ENCODE peak calls at places on chromosomes 12 and 14, in ten cellular contexts. E is transverse colon, I is A549, U is gastrocnemius medialis, X is IMR-90, C is body of pancreas, Q is uterus, P is ovary, J is NB4, H is lower leg skin. R is an unnamed sample.

GRCh38 chr12:122995503-122996187 is 15.2 kb downstream of the ARL6IP4 start:
- DNase-seq in E (no peak), I (no peak), U (peak), X (no peak), C (no peak), Q (peak), P (peak), J (no peak), H (no peak), R (no peak)

GRCh38 chr14:92780444-92780843 is 13.7 kb upstream of the GOLGA5 start:
- DNase-seq in E (no peak), I (peak), U (no peak), X (peak), C (no peak), Q (no peak), P (no peak), J (peak), H (no peak), R (no peak)

GRCh38 chr12:19992311-19992710 is 376.0 kb upstream of the PDE3A start:
- DNase-seq in E (peak), I (peak), U (no peak), X (no peak), C (no peak), Q (no peak), P (no peak), J (no peak), H (no peak), R (no peak)

GRCh38 chr12:70052931-70053497 is 190.2 kb upstream of the CNOT2 start:
- DNase-seq in E (peak), I (peak), U (peak), X (peak), C (no peak), Q (peak), P (no peak), J (peak), H (peak), R (no peak)

GRCh38 chr12:58528266-58528665 is 392.0 kb downstream of the LRIG3 start:
- DNase-seq in E (no peak), I (no peak), U (no peak), X (no peak), C (no peak), Q (no peak), P (no peak), J (no peak), H (no peak), R (no peak)

GRCh38 chr14:34874386-34875030 is 652 bp downstream of the BAZ1A start:
- DNase-seq in E (peak), I (peak), U (peak), X (peak), C (peak), Q (peak), P (peak), J (peak), H (peak), R (no peak)

GRCh38 chr14:24695265-24696241 is 61.6 kb upstream of the GZMB start:
- DNase-seq in E (no peak), I (no peak), U (no peak), X (no peak), C (no peak), Q (no peak), P (no peak), J (peak), H (no peak), R (no peak)

GRCh38 chr14:55446127-55446736 is 5.8 kb upstream of the TBPL2 start:
- DNase-seq in E (peak), I (peak), U (peak), X (peak), C (peak), Q (no peak), P (peak), J (peak), H (peak), R (no peak)

GRCh38 chr14:80055912-80056801 is 155.1 kb downstream of the DIO2 start:
- DNase-seq in E (peak), I (peak), U (peak), X (peak), C (peak), Q (peak), P (no peak), J (peak), H (peak), R (no peak)

GRCh38 chr12:52521581-52522266 is 1.5 kb upstream of the KRT5 start:
- DNase-seq in E (no peak), I (no peak), U (no peak), X (no peak), C (no peak), Q (no peak), P (no peak), J (no peak), H (peak), R (no peak)

GRCh38 chr12:8560986-8561385 is 20.3 kb upstream of the CLEC4E start:
- DNase-seq in E (no peak), I (no peak), U (no peak), X (no peak), C (no peak), Q (no peak), P (no peak), J (no peak), H (no peak), R (no peak)

GRCh38 chr14:54676822-54677708 is 110.1 kb downstream of the SAMD4A start:
- DNase-seq in E (no peak), I (peak), U (no peak), X (peak), C (no peak), Q (peak), P (peak), J (no peak), H (no peak), R (no peak)

GRCh38 chr12:49868449-49868848 is 25.5 kb upstream of the BCDIN3D start:
- DNase-seq in E (no peak), I (no peak), U (no peak), X (no peak), C (no peak), Q (peak), P (peak), J (no peak), H (no peak), R (no peak)

GRCh38 chr14:93751946-93752660 is 36.2 kb downstream of the PRIMA1 start:
- DNase-seq in E (no peak), I (no peak), U (no peak), X (no peak), C (no peak), Q (no peak), P (no peak), J (no peak), H (no peak), R (no peak)

GRCh38 chr12:58850826-58851225 is 69.5 kb downstream of the LRIG3 start:
- DNase-seq in E (no peak), I (no peak), U (no peak), X (no peak), C (no peak), Q (no peak), P (no peak), J (no peak), H (no peak), R (no peak)

GRCh38 chr12:114913871-114914801 is 230.2 kb upstream of the TBX3 start:
- DNase-seq in E (no peak), I (peak), U (no peak), X (peak), C (no peak), Q (no peak), P (no peak), J (no peak), H (no peak), R (no peak)

GRCh38 chr12:107310621-107311020 is 217.3 kb upstream of the CRY1 start:
- DNase-seq in E (no peak), I (no peak), U (no peak), X (no peak), C (no peak), Q (no peak), P (no peak), J (no peak), H (no peak), R (no peak)

GRCh38 chr12:52871291-52871961 is 22.6 kb upstream of the KRT78 start:
- DNase-seq in E (peak), I (peak), U (no peak), X (peak), C (no peak), Q (no peak), P (peak), J (no peak), H (peak), R (no peak)

GRCh38 chr12:75932241-75932640 is 99.3 kb downstream of the PHLDA1 start:
- DNase-seq in E (no peak), I (peak), U (no peak), X (no peak), C (no peak), Q (no peak), P (no peak), J (no peak), H (no peak), R (no peak)

GRCh38 chr14:63308723-63309317 is 9.9 kb downstream of the GPHB5 start:
- DNase-seq in E (peak), I (peak), U (no peak), X (peak), C (peak), Q (no peak), P (no peak), J (peak), H (no peak), R (no peak)

GRCh38 chr12:80186727-80187217 is 87.4 kb downstream of the OTOGL start:
- DNase-seq in E (peak), I (peak), U (peak), X (peak), C (peak), Q (peak), P (peak), J (peak), H (peak), R (peak)

GRCh38 chr12:121223283-121223946 is 13.5 kb downstream of the P2RX4 start:
- DNase-seq in E (peak), I (peak), U (no peak), X (no peak), C (peak), Q (no peak), P (no peak), J (peak), H (no peak), R (no peak)

GRCh38 chr14:99605299-99605961 is 1.4 kb upstream of the CCDC85C start:
- DNase-seq in E (peak), I (peak), U (peak), X (peak), C (peak), Q (peak), P (peak), J (peak), H (peak), R (no peak)

GRCh38 chr14:98960617-98961013 is 311.4 kb downstream of the BCL11B start:
- DNase-seq in E (no peak), I (no peak), U (no peak), X (no peak), C (no peak), Q (no peak), P (no peak), J (no peak), H (no peak), R (no peak)

GRCh38 chr12:114920828-114921579 is 237.0 kb upstream of the TBX3 start:
- DNase-seq in E (no peak), I (no peak), U (no peak), X (peak), C (no peak), Q (no peak), P (no peak), J (no peak), H (no peak), R (no peak)

GRCh38 chr12:51687142-51687935 is 96.3 kb downstream of the SCN8A start:
- DNase-seq in E (peak), I (no peak), U (no peak), X (peak), C (no peak), Q (no peak), P (no peak), J (peak), H (no peak), R (no peak)

GRCh38 chr12:65818454-65819382 is 5.6 kb upstream of the HMGA2 start:
- DNase-seq in E (no peak), I (no peak), U (no peak), X (peak), C (no peak), Q (no peak), P (no peak), J (no peak), H (no peak), R (no peak)

GRCh38 chr12:50099302-50100008 is 4.4 kb upstream of the GPD1 start:
- DNase-seq in E (no peak), I (no peak), U (no peak), X (peak), C (no peak), Q (no peak), P (no peak), J (no peak), H (no peak), R (no peak)

GRCh38 chr14:102158797-102159196 is 19.1 kb downstream of the WDR20 start:
- DNase-seq in E (no peak), I (no peak), U (no peak), X (no peak), C (no peak), Q (no peak), P (no peak), J (no peak), H (no peak), R (no peak)

GRCh38 chr14:58430156-58430555 is 2.6 kb downstream of the KIAA0586 start:
- DNase-seq in E (no peak), I (no peak), U (no peak), X (peak), C (no peak), Q (no peak), P (no peak), J (peak), H (no peak), R (no peak)

GRCh38 chr14:69325646-69326265 is 65.8 kb downstream of the GALNT16 start:
- DNase-seq in E (no peak), I (no peak), U (no peak), X (no peak), C (peak), Q (peak), P (no peak), J (no peak), H (no peak), R (no peak)
- TF ChIP-seq CTCF in E (no peak), I (no peak), U (no peak), X (peak), C (no peak), Q (no peak), P (no peak), J (peak), H (no peak), R (no peak)

DNA sequence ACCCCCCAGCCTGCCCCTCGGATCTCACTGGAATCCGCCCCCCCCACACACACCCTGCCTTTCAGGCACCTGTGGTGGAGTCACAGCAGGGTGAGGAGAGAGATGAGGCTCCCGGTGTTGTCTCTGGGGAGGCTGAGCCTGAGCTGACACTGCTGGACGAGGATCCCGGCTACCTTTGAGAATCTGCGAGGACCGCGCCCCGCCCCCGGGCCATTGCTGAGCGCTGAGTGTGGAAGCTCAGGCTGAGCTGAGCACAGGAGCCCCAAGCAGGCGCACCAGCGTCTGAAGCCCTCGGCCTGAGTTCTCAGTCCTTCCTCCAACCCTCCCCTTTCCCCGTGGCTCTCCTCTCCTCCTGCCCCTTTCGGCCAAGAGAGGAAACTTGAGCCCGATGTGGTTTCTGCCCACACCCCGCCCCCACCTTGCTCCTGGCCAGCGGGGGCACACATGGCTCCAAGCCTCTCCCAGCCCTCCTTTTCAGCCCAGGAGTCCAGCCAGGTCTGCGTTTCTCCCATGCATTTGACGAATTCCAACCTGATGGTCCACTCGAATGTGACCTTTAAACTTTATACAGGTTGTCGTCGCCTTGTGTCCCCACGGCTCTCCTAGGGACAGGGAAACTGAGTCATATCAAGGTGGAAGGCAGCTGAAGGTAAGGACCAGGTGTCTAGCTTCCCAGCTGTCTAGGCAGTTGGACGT is at the start of gene NFE2:
- DNase-seq in E (peak), I (peak), U (peak), X (peak), C (peak), Q (peak), P (no peak), J (peak), H (no peak), R (no peak)
- TF ChIP-seq POLR2A in E (no peak), I (no peak), U (peak), X (no peak), C (peak), Q (no peak), P (no peak), J (peak), H (no peak), R (no peak)

GRCh38 chr12:5884846-5885245 is 60.2 kb downstream of the ANO2 start:
- DNase-seq in E (no peak), I (no peak), U (no peak), X (no peak), C (no peak), Q (no peak), P (no peak), J (no peak), H (no peak), R (no peak)

GRCh38 chr12:5888816-5889315 is 56.2 kb downstream of the ANO2 start:
- DNase-seq in E (no peak), I (no peak), U (no peak), X (no peak), C (no peak), Q (no peak), P (no peak), J (no peak), H (no peak), R (no peak)

GRCh38 chr12:5887758-5888157 is 57.3 kb downstream of the ANO2 start:
- DNase-seq in E (no peak), I (no peak), U (no peak), X (no peak), C (no peak), Q (no peak), P (no peak), J (no peak), H (no peak), R (no peak)

GRCh38 chr12:5884285-5884684 is 60.8 kb downstream of the ANO2 start:
- DNase-seq in E (no peak), I (no peak), U (no peak), X (no peak), C (no peak), Q (no peak), P (no peak), J (no peak), H (no peak), R (no peak)

DNA sequence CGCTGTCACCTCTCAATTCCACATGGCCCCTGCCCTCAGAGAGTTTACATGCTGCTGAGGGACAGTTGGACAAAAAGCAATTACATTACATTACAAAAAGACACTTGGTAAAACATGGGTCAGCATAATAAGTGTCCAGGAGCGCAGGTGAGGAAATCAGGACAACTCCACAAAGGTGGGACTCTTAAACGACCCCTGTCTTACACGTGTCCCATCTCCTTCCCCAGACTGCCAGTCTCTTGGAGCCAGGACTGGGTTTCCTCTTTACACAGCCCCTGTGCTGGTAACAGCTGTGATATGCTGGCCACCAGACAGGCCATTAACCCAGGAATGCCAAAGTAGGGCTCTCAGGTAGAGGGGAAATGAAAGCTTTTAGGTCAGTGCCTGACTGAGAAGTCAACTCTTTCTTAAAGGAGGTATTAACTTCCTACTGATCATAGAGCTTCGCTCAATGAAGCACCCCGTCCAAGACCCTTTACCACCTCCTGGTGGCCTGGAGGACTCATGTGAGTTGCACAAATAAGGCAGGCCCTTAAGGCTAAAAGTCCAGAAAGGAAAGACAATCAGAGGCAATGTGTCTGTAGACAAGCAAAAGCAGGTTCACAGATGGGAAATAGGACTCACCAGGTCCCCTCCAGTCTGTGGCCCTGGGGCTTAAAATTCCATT is 55.5 kb downstream of the ANO2 start:
- DNase-seq in E (no peak), I (peak), U (no peak), X (no peak), C (no peak), Q (no peak), P (no peak), J (peak), H (no peak), R (no peak)
- TF ChIP-seq CTCF in E (no peak), I (no peak), U (no peak), X (no peak), C (no peak), Q (no peak), P (no peak), J (no peak), H (no peak), R (no peak)

GRCh38 chr14:77469041-77469440 is 11.1 kb downstream of the AHSA1 start:
- DNase-seq in E (no peak), I (no peak), U (no peak), X (no peak), C (no peak), Q (no peak), P (no peak), J (no peak), H (no peak), R (no peak)

GRCh38 chr14:77467801-77468200 is 9.9 kb downstream of the AHSA1 start:
- DNase-seq in E (no peak), I (no peak), U (no peak), X (no peak), C (no peak), Q (no peak), P (no peak), J (no peak), H (no peak), R (no peak)

GRCh38 chr14:77474763-77475162 is 16.9 kb downstream of the AHSA1 start:
- DNase-seq in E (no peak), I (no peak), U (no peak), X (no peak), C (no peak), Q (peak), P (no peak), J (no peak), H (no peak), R (no peak)

GRCh38 chr14:77469539-77469938 is 11.6 kb downstream of the AHSA1 start:
- DNase-seq in E (no peak), I (no peak), U (no peak), X (no peak), C (no peak), Q (no peak), P (no peak), J (no peak), H (no peak), R (no peak)

GRCh38 chr14:77470192-77470870 is 12.4 kb downstream of the AHSA1 start:
- DNase-seq in E (peak), I (no peak), U (no peak), X (no peak), C (no peak), Q (no peak), P (no peak), J (no peak), H (no peak), R (no peak)
- TF ChIP-seq POLR2A in E (peak), I (no peak), U (no peak), X (no peak), C (no peak), Q (no peak), P (no peak), J (no peak), H (no peak), R (no peak)

GRCh38 chr14:104371917-104372316 is 207.6 kb upstream of the C14orf180 start:
- DNase-seq in E (no peak), I (no peak), U (no peak), X (no peak), C (no peak), Q (no peak), P (no peak), J (no peak), H (no peak), R (no peak)

GRCh38 chr14:104369208-104369607 is 210.4 kb upstream of the C14orf180 start:
- DNase-seq in E (no peak), I (no peak), U (no peak), X (no peak), C (no peak), Q (no peak), P (no peak), J (no peak), H (no peak), R (no peak)

GRCh38 chr14:104368751-104369100 is 210.8 kb upstream of the C14orf180 start:
- DNase-seq in E (no peak), I (no peak), U (no peak), X (no peak), C (no peak), Q (no peak), P (no peak), J (no peak), H (no peak), R (no peak)

GRCh38 chr14:104371031-104371430 is 208.5 kb upstream of the C14orf180 start:
- DNase-seq in E (no peak), I (no peak), U (no peak), X (no peak), C (no peak), Q (no peak), P (no peak), J (no peak), H (no peak), R (no peak)

GRCh38 chr14:104370256-104370870 is 209.2 kb upstream of the C14orf180 start:
- DNase-seq in E (no peak), I (peak), U (no peak), X (no peak), C (no peak), Q (no peak), P (no peak), J (peak), H (no peak), R (no peak)
- TF ChIP-seq CTCF in E (peak), I (peak), U (peak), X (no peak), C (no peak), Q (no peak), P (no peak), J (peak), H (no peak), R (peak)

R was measured in esophagus squamous epithelium.